ENCODE peak calls at places on chromosome 2, in nine cellular contexts. D, B, H, V, Y, Z, W, L and P are unnamed samples.

GRCh38 chr2:61210332-61210981 is 48.5 kb downstream of the C2orf74 start:
- DNase-seq in D (peak; percentile 50), Y (peak; percentile 84), Z (peak; percentile 75), L (no peak), H (no peak), W (no peak), B (no peak), V (peak; percentile 64), P (peak; percentile 69)

GRCh38 chr2:176110975-176111663 is 4.0 kb downstream of the HOXD11 start:
- DNase-seq in Y (peak; percentile 47), V (no peak), Z (no peak), L (peak; percentile 83), H (no peak), B (peak; percentile 37), D (peak; percentile 62), W (peak; percentile 69), P (no peak)

GRCh38 chr2:96265349-96265839 is 403 bp downstream of the TMEM127 start:
- DNase-seq in H (no peak), L (no peak), W (peak; percentile 42), D (no peak), Y (no peak), Z (no peak), B (peak; percentile 46), V (no peak), P (no peak)

GRCh38 chr2:227597993-227598392 is 700 bp upstream of the SCYGR2 start:
- DNase-seq in H (no peak), W (no peak), L (no peak), Z (no peak), Y (no peak), V (no peak), D (no peak), B (no peak), P (no peak)

GRCh38 chr2:27915874-27916273 is 25.3 kb downstream of the BABAM2 start:
- DNase-seq in Y (no peak), B (no peak), D (no peak), Z (no peak), W (no peak), L (no peak), V (no peak), H (no peak), P (no peak)

GRCh38 chr2:241860184-241861078 is 1.7 kb upstream of the PDCD1 start:
- DNase-seq in V (no peak), Z (no peak), H (no peak), D (no peak), Y (no peak), L (no peak), W (no peak), B (no peak), P (no peak)

GRCh38 chr2:20524412-20525040 is 77.7 kb downstream of the RHOB start:
- DNase-seq in B (no peak), D (no peak), V (no peak), W (no peak), Y (peak; percentile 51), Z (no peak), H (no peak), L (no peak), P (no peak)

GRCh38 chr2:102662861-102663260 is 43.5 kb downstream of the SLC9A2 start:
- DNase-seq in L (no peak), V (no peak), D (no peak), H (no peak), Y (no peak), B (no peak), Z (no peak), W (no peak), P (no peak)

GRCh38 chr2:73594241-73594640 is 48.0 kb downstream of the NAT8 start:
- DNase-seq in L (no peak), V (no peak), Z (peak; percentile 13), Y (no peak), H (no peak), D (peak; percentile 60), W (no peak), B (no peak), P (no peak)

GRCh38 chr2:220209751-220210150 is 582.3 kb downstream of the SLC4A3 start:
- DNase-seq in D (no peak), B (no peak), L (no peak), W (no peak), V (no peak), Y (no peak), Z (no peak), H (no peak), P (no peak)

GRCh38 chr2:125185691-125186270 is 1160.7 kb downstream of the CNTNAP5 start:
- DNase-seq in V (no peak), Z (no peak), H (no peak), Y (no peak), D (no peak), W (no peak), B (no peak), L (no peak), P (no peak)

GRCh38 chr2:26529406-26530070 is 51.6 kb upstream of the OTOF start:
- DNase-seq in L (no peak), W (no peak), Y (no peak), Z (no peak), D (no peak), H (no peak), V (no peak), B (no peak), P (no peak)

GRCh38 chr2:65063426-65063825 is 7.2 kb downstream of the CEP68 start:
- DNase-seq in W (no peak), Z (no peak), V (no peak), Y (peak; percentile 13), L (no peak), B (no peak), D (no peak), H (no peak), P (no peak)

GRCh38 chr2:110674620-110675555 is 3.0 kb downstream of the BUB1 start:
- DNase-seq in H (no peak), L (no peak), D (peak; percentile 48), B (peak; percentile 27), W (no peak), V (no peak), Y (peak; percentile 63), Z (peak; percentile 46), P (no peak)

GRCh38 chr2:33241581-33241980 is 234.9 kb upstream of the RASGRP3 start:
- DNase-seq in H (no peak), Z (no peak), Y (peak; percentile 45), B (no peak), V (no peak), D (peak; percentile 96), L (no peak), W (no peak), P (no peak)

GRCh38 chr2:152694161-152694661 is 23.1 kb downstream of the PRPF40A start:
- DNase-seq in Z (peak; percentile 49), B (no peak), V (no peak), D (peak; percentile 81), Y (peak; percentile 60), H (no peak), W (no peak), L (no peak), P (no peak)

GRCh38 chr2:174117951-174118930 is 130.1 kb downstream of the OLA1 start:
- DNase-seq in D (peak; percentile 76), Z (peak; percentile 93), V (peak; percentile 72), B (no peak), H (no peak), L (no peak), Y (peak; percentile 55), W (no peak), P (peak; percentile 56)

GRCh38 chr2:97659256-97660043 is 4.4 kb downstream of the ACTR1B start:
- DNase-seq in V (no peak), L (no peak), D (no peak), B (no peak), H (no peak), Z (no peak), Y (no peak), W (no peak), P (no peak)

GRCh38 chr2:149800624-149801220 is 213.1 kb upstream of the MMADHC start:
- DNase-seq in H (no peak), L (no peak), W (no peak), Y (no peak), Z (no peak), B (no peak), V (no peak), D (no peak), P (no peak)

GRCh38 chr2:216242365-216242764 is 129.9 kb downstream of the MARCHF4 start:
- DNase-seq in Y (peak; percentile 9), W (no peak), L (no peak), Z (no peak), B (no peak), D (no peak), H (no peak), V (no peak), P (no peak)

GRCh38 chr2:110688594-110689091 is 10.8 kb upstream of the BUB1 start:
- DNase-seq in Y (no peak), H (no peak), Z (no peak), W (no peak), L (no peak), D (peak; percentile 69), V (no peak), B (no peak), P (no peak)

GRCh38 chr2:3146175-3146574 is 231.4 kb downstream of the EIPR1 start:
- DNase-seq in D (no peak), V (no peak), B (no peak), L (no peak), H (no peak), Y (no peak), W (no peak), Z (no peak), P (no peak)

GRCh38 chr2:174874081-174874480 is 109.8 kb upstream of the CHRNA1 start:
- DNase-seq in B (no peak), V (peak; percentile 50), W (no peak), H (no peak), Y (peak; percentile 30), D (peak; percentile 23), Z (no peak), L (no peak), P (no peak)

GRCh38 chr2:234986866-234987720 is 35.3 kb downstream of the SH3BP4 start:
- DNase-seq in B (no peak), H (no peak), L (no peak), D (no peak), W (no peak), Z (no peak), Y (no peak), V (no peak), P (no peak)
- TF ChIP-seq CTCF in B (no peak), H (no peak), L (no peak), D (no peak), W (no peak), Z (no peak), Y (no peak), V (no peak), P (no peak)

GRCh38 chr2:172086349-172087190 is 1.3 kb downstream of the DLX1 start:
- DNase-seq in V (no peak), H (peak; percentile 62), W (peak; percentile 30), B (peak; percentile 43), D (no peak), Y (no peak), L (no peak), Z (no peak), P (no peak)
- TF ChIP-seq CTCF in V (no peak), H (peak; percentile 36), W (peak; percentile 47), B (no peak), D (peak; percentile 16), Y (peak; percentile 2), L (peak; percentile 18), Z (peak; percentile 47), P (no peak)

GRCh38 chr2:172865422-172865821 is 129.8 kb downstream of the RAPGEF4 start:
- DNase-seq in Y (peak; percentile 13), Z (peak; percentile 6), D (no peak), V (no peak), B (no peak), W (no peak), L (no peak), H (no peak), P (no peak)
- TF ChIP-seq CTCF in Y (peak; percentile 34), Z (peak; percentile 77), D (peak; percentile 34), V (peak; percentile 30), B (no peak), W (no peak), L (peak; percentile 21), H (no peak), P (peak; percentile 7)

GRCh38 chr2:66587216-66587615 is 152.3 kb downstream of the MEIS1 start:
- DNase-seq in B (peak; percentile 63), L (peak; percentile 50), D (no peak), V (no peak), Y (no peak), Z (no peak), H (no peak), W (no peak), P (no peak)
- TF ChIP-seq CTCF in B (peak; percentile 10), L (no peak), D (no peak), V (no peak), Y (peak; percentile 14), Z (peak; percentile 32), H (no peak), W (peak; percentile 41), P (no peak)